ENCODE peak calls at places on chromosomes 12 and 14, in ten cellular contexts. N is NCI-H1417; Z is astrocyte of the spinal cord; H is stimulated activated CD8-positive, alpha-beta memory T cell treated with anti-CD3 and anti-CD28 coated beads, Interleukin-2, amount 100 ng/mL, for 48 hours; J is activated T-helper 1 cell treated with Interleukin-2 at 50 U/mL for 16 hours; T is nephron progenitor cell; Y is PC-3; F is endodermal cell; V is retina; P is NB4. I is an unnamed sample.

GRCh38 chr14:95389471-95390011 is 69.8 kb upstream of the CLMN start:
- DNase-seq in Y (no peak), H (no peak), V (no peak), P (no peak), J (no peak), F (peak), Z (peak), N (no peak), T (no peak), I (no peak)

GRCh38 chr12:20525064-20525610 is 156.8 kb downstream of the PDE3A start:
- DNase-seq in H (no peak), T (no peak), Z (peak), N (no peak), Y (no peak), V (no peak), P (no peak), J (no peak), F (no peak), I (no peak)

GRCh38 chr12:22437031-22437806 is 102.7 kb upstream of the ST8SIA1 start:
- DNase-seq in J (no peak), F (peak), Z (no peak), T (no peak), V (no peak), H (no peak), P (no peak), Y (peak), N (no peak), I (peak)

GRCh38 chr12:93918900-93919299 is 229.5 kb upstream of the PLXNC1 start:
- DNase-seq in V (no peak), T (no peak), F (no peak), N (no peak), Z (no peak), H (no peak), P (peak), J (no peak), Y (no peak), I (no peak)

GRCh38 chr12:34406228-34406995 is 384.1 kb downstream of the ALG10 start:
- DNase-seq in T (no peak), Y (no peak), F (peak), N (no peak), Z (no peak), V (no peak), P (no peak), J (no peak), H (no peak), I (no peak)

GRCh38 chr12:31017535-31017934 is 56.1 kb upstream of the DDX11 start:
- DNase-seq in H (no peak), J (no peak), V (no peak), T (no peak), N (no peak), Z (no peak), Y (no peak), F (peak), P (no peak), I (no peak)

GRCh38 chr14:94269156-94269555 is 23.9 kb downstream of the SERPINA10 start:
- DNase-seq in N (no peak), Z (no peak), V (peak), J (no peak), P (no peak), F (no peak), Y (no peak), H (no peak), T (no peak), I (no peak)

GRCh38 chr14:37721976-37722659 is 126.7 kb downstream of the TTC6 start:
- DNase-seq in P (no peak), Y (no peak), T (no peak), V (no peak), N (no peak), H (no peak), J (no peak), Z (no peak), F (no peak), I (no peak)

GRCh38 chr14:103522649-103523582 is at the start of gene CKB:
- DNase-seq in J (no peak), Z (no peak), N (peak), F (peak), Y (peak), T (peak), H (no peak), P (no peak), V (peak), I (no peak)

GRCh38 chr12:20194171-20194570 is 174.2 kb upstream of the PDE3A start:
- DNase-seq in Y (no peak), F (peak), N (no peak), Z (peak), V (no peak), J (no peak), H (no peak), P (no peak), T (peak), I (no peak)

GRCh38 chr14:70890842-70891442 is 16.3 kb upstream of the PCNX1 start:
- DNase-seq in V (no peak), Y (no peak), T (no peak), P (no peak), F (no peak), Z (no peak), J (no peak), N (no peak), H (no peak), I (no peak)

GRCh38 chr12:111693818-111694217 is 8.0 kb downstream of the ACAD10 start:
- DNase-seq in T (no peak), Z (no peak), F (no peak), V (no peak), N (no peak), Y (no peak), J (no peak), H (no peak), P (no peak), I (no peak)

GRCh38 chr12:123983822-123984485 is 10.9 kb downstream of the ZNF664 start:
- DNase-seq in J (peak), T (peak), Y (peak), N (peak), H (no peak), V (peak), Z (peak), P (peak), F (peak), I (peak)

GRCh38 chr14:90500665-90501370 is 104.0 kb downstream of the CALM1 start:
- DNase-seq in N (no peak), H (no peak), Y (no peak), P (peak), V (no peak), F (no peak), Z (no peak), T (no peak), J (no peak), I (no peak)

GRCh38 chr14:47262801-47263200 is 412.6 kb downstream of the MDGA2 start:
- DNase-seq in F (no peak), Y (peak), H (no peak), P (no peak), T (no peak), J (no peak), N (no peak), V (no peak), Z (no peak), I (no peak)

GRCh38 chr14:105867961-105868599 is 341.7 kb downstream of the TMEM121 start:
- DNase-seq in V (no peak), N (no peak), J (no peak), F (peak), Y (no peak), P (no peak), H (no peak), T (no peak), Z (no peak), I (no peak)

GRCh38 chr12:96218989-96219678 is 25.0 kb downstream of the ELK3 start:
- DNase-seq in V (no peak), Y (peak), N (no peak), T (no peak), F (no peak), P (no peak), J (no peak), H (no peak), Z (no peak), I (peak)

GRCh38 chr14:51650721-51651387 is 856 bp upstream of the FRMD6 start:
- DNase-seq in H (no peak), N (no peak), V (no peak), F (peak), J (no peak), T (peak), Y (peak), P (peak), Z (no peak), I (peak)

GRCh38 chr12:125512541-125513298 is 447.5 kb downstream of the AACS start:
- DNase-seq in N (no peak), Y (no peak), P (peak), T (no peak), F (no peak), V (no peak), Z (no peak), J (no peak), H (no peak), I (no peak)

GRCh38 chr12:127987199-127987901 is 279.6 kb upstream of the TMEM132C start:
- DNase-seq in T (no peak), Z (peak), Y (peak), P (no peak), N (peak), J (no peak), H (no peak), V (peak), F (no peak), I (no peak)

GRCh38 chr12:66596189-66596588 is 82.7 kb downstream of the GRIP1 start:
- DNase-seq in F (no peak), V (no peak), J (no peak), Y (peak), P (no peak), H (no peak), T (no peak), Z (peak), N (no peak), I (no peak)

GRCh38 chr14:34665785-34666425 is 36.0 kb upstream of the SNX6 start:
- DNase-seq in J (no peak), T (no peak), Z (peak), V (no peak), Y (peak), H (no peak), F (no peak), P (peak), N (no peak), I (peak)

GRCh38 chr14:24057867-24058259 is 6.1 kb downstream of the CARMIL3 start:
- DNase-seq in V (no peak), F (no peak), H (no peak), J (no peak), N (no peak), Z (no peak), P (no peak), Y (no peak), T (no peak), I (no peak)

GRCh38 chr12:94831081-94831747 is 172.3 kb downstream of the NDUFA12 start:
- DNase-seq in V (no peak), T (no peak), P (peak), J (no peak), F (no peak), H (peak), Z (no peak), N (no peak), Y (no peak), I (no peak)

GRCh38 chr14:105145381-105146180 is 23.0 kb downstream of the JAG2 start:
- DNase-seq in J (no peak), H (no peak), Y (no peak), V (no peak), F (peak), Z (no peak), P (no peak), N (no peak), T (no peak), I (no peak)

GRCh38 chr14:50816419-50817047 is 14.4 kb downstream of the NIN start:
- DNase-seq in P (no peak), J (no peak), H (no peak), Y (no peak), V (no peak), T (no peak), Z (peak), N (no peak), F (no peak), I (no peak)

GRCh38 chr12:11875414-11875935 is 195.3 kb upstream of the BCL2L14 start:
- DNase-seq in Z (no peak), T (no peak), H (no peak), P (no peak), V (no peak), Y (peak), N (no peak), F (no peak), J (no peak), I (peak)

GRCh38 chr14:74634481-74634880 is 22.4 kb upstream of the LTBP2 start:
- DNase-seq in P (no peak), Z (no peak), J (no peak), V (no peak), F (no peak), N (no peak), T (no peak), Y (no peak), H (no peak), I (no peak)

GRCh38 chr12:100733817-100734593 is 60.6 kb upstream of the ANO4 start:
- DNase-seq in P (peak), Z (peak), T (no peak), N (peak), Y (peak), J (no peak), V (no peak), F (no peak), H (no peak), I (no peak)

GRCh38 chr12:127052491-127053232 is 1214.3 kb upstream of the TMEM132C start:
- DNase-seq in Z (peak), F (no peak), H (no peak), Y (peak), V (no peak), P (no peak), J (no peak), N (no peak), T (no peak), I (peak)

GRCh38 chr12:112419269-112420133 is 754 bp downstream of the PTPN11 start:
- DNase-seq in Z (peak), H (no peak), F (peak), N (no peak), V (peak), J (no peak), T (peak), Y (peak), P (no peak), I (peak)

GRCh38 chr14:75011356-75012097 is 8.8 kb downstream of the EIF2B2 start:
- DNase-seq in Z (peak), F (no peak), J (no peak), P (peak), V (no peak), T (no peak), H (peak), Y (peak), N (no peak), I (no peak)

GRCh38 chr14:65132855-65133254 is 30.5 kb upstream of the MAX start:
- DNase-seq in V (no peak), T (no peak), P (no peak), N (no peak), J (no peak), Z (no peak), Y (no peak), F (no peak), H (no peak), I (no peak)

GRCh38 chr14:47194051-47194450 is 481.4 kb downstream of the MDGA2 start:
- DNase-seq in F (no peak), P (no peak), Z (peak), H (no peak), J (no peak), T (no peak), Y (peak), N (no peak), V (no peak), I (no peak)

GRCh38 chr12:75585309-75585708 is 73.9 kb upstream of the KRR1 start:
- DNase-seq in Y (peak), Z (peak), J (no peak), N (no peak), T (no peak), H (no peak), P (no peak), F (no peak), V (no peak), I (no peak)

GRCh38 chr12:127363392-127363791 is 903.6 kb upstream of the TMEM132C start:
- DNase-seq in N (no peak), F (peak), P (peak), T (no peak), Y (peak), H (no peak), V (no peak), J (no peak), Z (peak), I (no peak)

GRCh38 chr14:59283380-59283779 is 94.9 kb downstream of the DAAM1 start:
- DNase-seq in F (no peak), H (no peak), J (no peak), Y (peak), T (no peak), P (no peak), V (no peak), Z (peak), N (no peak), I (peak)

GRCh38 chr12:59219148-59219547 is 298.8 kb upstream of the LRIG3 start:
- DNase-seq in Z (no peak), T (no peak), N (no peak), V (no peak), P (no peak), Y (no peak), J (no peak), F (no peak), H (no peak), I (no peak)

I was measured in PC-9.